ENCODE peak calls at places on chromosome 18, in eight cellular contexts. Z, L, H, U, T, N, O and V are unnamed samples. For H3K4me1, the result is how much of the 10 kb centered on the place peaks cover.

GRCh38 chr18:46152436-46152807 is 48.2 kb downstream of the HAUS1 start:
- DNase-seq in O (no peak), L (peak), U (no peak), T (no peak), H (no peak), Z (no peak), N (no peak), V (no peak)

GRCh38 chr18:52481116-52481515 is 141.1 kb downstream of the DCC start:
- DNase-seq in O (no peak), N (no peak), Z (no peak), L (no peak), T (no peak), H (no peak), U (no peak), V (no peak)

GRCh38 chr18:67151366-67151765 is 365.2 kb downstream of the DSEL start:
- DNase-seq in O (no peak), T (no peak), L (no peak), N (no peak), H (no peak), U (no peak), Z (no peak), V (no peak)

GRCh38 chr18:32289480-32290075 is 99.7 kb downstream of the MEP1B start:
- DNase-seq in Z (no peak), O (peak), N (peak), L (peak), T (peak), H (peak), U (peak), V (peak)

GRCh38 chr18:42053188-42053781 is 98.3 kb downstream of the PIK3C3 start:
- DNase-seq in Z (peak), H (peak), N (peak), T (peak), O (no peak), U (peak), L (peak), V (peak)

GRCh38 chr18:50356036-50356945 is 18.6 kb upstream of the SKA1 start:
- DNase-seq in Z (no peak), N (no peak), L (peak), O (no peak), U (no peak), T (no peak), H (peak), V (peak)

GRCh38 chr18:23879126-23879525 is 135.4 kb upstream of the TTC39C start:
- DNase-seq in Z (no peak), N (no peak), U (no peak), L (no peak), O (no peak), H (no peak), T (no peak), V (no peak)

GRCh38 chr18:44602380-44602779 is 78.3 kb upstream of the SETBP1 start:
- DNase-seq in Z (no peak), N (no peak), L (peak), O (no peak), H (no peak), T (no peak), U (no peak), V (no peak)

GRCh38 chr18:44852216-44852615 is 171.5 kb downstream of the SETBP1 start:
- DNase-seq in H (no peak), U (no peak), T (no peak), N (no peak), L (no peak), Z (no peak), O (no peak), V (no peak)

GRCh38 chr18:78506031-78506461 is 473.6 kb upstream of the SALL3 start:
- DNase-seq in O (no peak), Z (peak), T (no peak), H (no peak), U (no peak), N (no peak), L (no peak), V (no peak)

GRCh38 chr18:10864722-10865121 is 284.6 kb downstream of the PIEZO2 start:
- DNase-seq in T (no peak), Z (no peak), H (no peak), N (no peak), O (no peak), U (no peak), L (no peak), V (peak)

GRCh38 chr18:73670536-73670935 is 477.1 kb downstream of the FBXO15 start:
- DNase-seq in T (no peak), H (no peak), L (no peak), N (no peak), O (no peak), Z (no peak), U (no peak), V (no peak)

GRCh38 chr18:68035709-68036522 is 519.4 kb upstream of the DSEL start:
- DNase-seq in L (peak), H (no peak), O (no peak), Z (no peak), T (no peak), N (no peak), U (no peak), V (no peak)

GRCh38 chr18:75173125-75173432 is 35.9 kb downstream of the PTGR3 start:
- DNase-seq in T (peak), U (no peak), Z (no peak), L (peak), O (peak), H (no peak), N (peak), V (peak)

GRCh38 chr18:14970027-14970426 is 222.1 kb downstream of the ANKRD30B start:
- DNase-seq in N (no peak), T (no peak), H (no peak), O (no peak), Z (no peak), U (no peak), L (no peak), V (no peak)

GRCh38 chr18:26864658-26865057 is 849 bp downstream of the AQP4 start:
- DNase-seq in Z (no peak), H (no peak), U (no peak), T (no peak), N (no peak), L (no peak), O (no peak), V (no peak)

GRCh38 chr18:10420561-10421352 is 33.7 kb upstream of the APCDD1 start:
- DNase-seq in Z (no peak), T (no peak), H (no peak), U (no peak), N (no peak), L (peak), O (no peak), V (no peak)

GRCh38 chr18:7273301-7273911 is 42.5 kb downstream of the LRRC30 start:
- DNase-seq in T (no peak), L (peak), H (no peak), Z (peak), N (no peak), U (peak), O (no peak), V (no peak)

GRCh38 chr18:49933530-49933929 is 120.2 kb upstream of the ACAA2 start:
- DNase-seq in O (no peak), H (no peak), L (peak), Z (no peak), N (no peak), U (no peak), T (no peak), V (no peak)

GRCh38 chr18:57666818-57667497 is 45.3 kb upstream of the NARS1 start:
- DNase-seq in T (no peak), N (peak), L (peak), H (no peak), Z (no peak), O (no peak), U (no peak), V (no peak)

GRCh38 chr18:35524236-35524635 is 26.5 kb upstream of the INO80C start:
- DNase-seq in O (no peak), T (no peak), N (no peak), L (no peak), U (peak), Z (peak), H (no peak), V (no peak)

GRCh38 chr18:8969639-8970378 is 132.7 kb upstream of the NDUFV2 start:
- DNase-seq in N (no peak), O (no peak), H (no peak), T (no peak), L (no peak), Z (no peak), U (no peak), V (no peak)

GRCh38 chr18:22613788-22614187 is 196.1 kb upstream of the CTAGE1 start:
- DNase-seq in T (no peak), L (peak), N (no peak), O (no peak), Z (no peak), U (no peak), H (no peak), V (no peak)

GRCh38 chr18:11112218-11112750 is 37.1 kb downstream of the PIEZO2 start:
- DNase-seq in O (no peak), L (no peak), T (no peak), H (no peak), U (no peak), Z (no peak), N (no peak), V (no peak)

GRCh38 chr18:35458677-35459441 is 38.9 kb downstream of the INO80C start:
- DNase-seq in N (peak), Z (peak), H (peak), O (peak), L (peak), U (no peak), T (no peak), V (no peak)

GRCh38 chr18:36829362-36830140 is 624 bp downstream of the KIAA1328 start:
- DNase-seq in T (no peak), O (no peak), H (no peak), N (peak), Z (no peak), L (no peak), U (no peak), V (no peak)

GRCh38 chr18:48949606-48950535 is 894 bp downstream of the SMAD7 start:
- DNase-seq in L (peak), U (no peak), O (no peak), N (no peak), Z (no peak), T (peak), H (no peak), V (peak)

GRCh38 chr18:68728301-68728700 is 13.4 kb upstream of the TMX3 start:
- DNase-seq in U (no peak), H (no peak), O (no peak), T (no peak), Z (no peak), N (no peak), L (no peak), V (no peak)

GRCh38 chr18:10377956-10378355 is 76.5 kb upstream of the APCDD1 start:
- DNase-seq in Z (no peak), N (no peak), H (no peak), O (no peak), T (no peak), L (no peak), U (no peak), V (no peak)

GRCh38 chr18:10166164-10166807 is 252.5 kb downstream of the VAPA start:
- DNase-seq in U (no peak), N (no peak), T (no peak), L (no peak), Z (no peak), H (no peak), O (no peak), V (no peak)

DNA sequence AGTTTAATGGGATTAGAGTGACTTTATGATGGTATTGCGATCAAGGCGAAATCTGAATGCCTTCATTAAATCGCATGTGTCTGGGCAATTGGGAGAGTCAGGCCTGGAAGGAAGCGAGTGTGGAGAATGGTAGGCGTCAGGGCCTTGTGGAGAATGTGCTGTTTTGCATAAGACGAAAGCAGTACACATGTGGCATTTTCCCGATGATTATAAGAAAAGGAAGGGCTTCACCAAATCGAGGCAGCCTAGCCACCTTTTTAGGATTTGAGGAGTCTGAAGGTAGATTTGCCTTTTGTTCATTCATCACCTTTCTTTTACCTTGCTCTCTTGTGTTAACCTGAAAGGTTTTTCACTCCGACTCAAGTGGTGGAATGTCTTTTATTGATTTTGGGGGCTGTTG is 1.0 kb downstream of the ZNF532 start:
- DNase-seq in T (no peak), L (no peak), N (no peak), H (no peak), U (no peak), Z (no peak), O (no peak), V (no peak)
- H3K4me1 ChIP-seq in T (under half), L (half or more), N (under half), H (under half), U (half or more), Z (under half), O (under half), V (under half)

GRCh38 chr18:77102246-77103040 is 30.1 kb downstream of the MBP start:
- DNase-seq in U (no peak), H (no peak), Z (no peak), O (no peak), T (peak), N (no peak), L (peak), V (peak)
- H3K4me1 ChIP-seq in U (under half), H (under half), Z (under half), O (half or more), T (half or more), N (under half), L (under half), V (half or more)

GRCh38 chr18:63303562-63303961 is 16.0 kb downstream of the BCL2 start:
- DNase-seq in N (no peak), U (no peak), O (no peak), L (no peak), Z (no peak), T (no peak), H (no peak), V (no peak)

GRCh38 chr18:63302647-63303405 is 16.7 kb downstream of the BCL2 start:
- DNase-seq in Z (no peak), T (no peak), O (no peak), L (no peak), N (no peak), U (no peak), H (no peak), V (no peak)

GRCh38 chr18:63298393-63299015 is 21.1 kb downstream of the BCL2 start:
- DNase-seq in N (no peak), Z (no peak), L (no peak), U (no peak), T (peak), O (no peak), H (no peak), V (no peak)

GRCh38 chr18:63299837-63300787 is 19.5 kb downstream of the BCL2 start:
- DNase-seq in T (no peak), N (no peak), H (no peak), U (no peak), Z (no peak), L (no peak), O (no peak), V (no peak)

GRCh38 chr18:63301458-63301857 is 18.1 kb downstream of the BCL2 start:
- DNase-seq in T (no peak), N (no peak), Z (no peak), L (peak), H (no peak), U (peak), O (no peak), V (no peak)
- H3K4me1 ChIP-seq in T (half or more), N (under half), Z (under half), L (under half), H (under half), U (half or more), O (under half), V (under half)

GRCh38 chr18:13381907-13382682 is 163.5 kb downstream of the LDLRAD4 start:
- DNase-seq in H (no peak), T (peak), Z (peak), O (no peak), N (no peak), L (peak), U (peak), V (no peak)
- H3K4me1 ChIP-seq in H (under half), T (under half), Z (under half), O (under half), N (under half), L (under half), U (half or more), V (under half)

GRCh38 chr18:2960983-2961696 is 51.8 kb downstream of the LPIN2 start:
- DNase-seq in N (no peak), H (no peak), O (no peak), U (no peak), L (no peak), T (no peak), Z (no peak), V (peak)
- H3K4me1 ChIP-seq in N (under half), H (under half), O (under half), U (half or more), L (under half), T (half or more), Z (under half), V (half or more)

GRCh38 chr18:28711096-28711495 is 534.2 kb upstream of the CDH2 start:
- DNase-seq in Z (no peak), O (no peak), N (no peak), H (no peak), L (no peak), T (no peak), U (no peak), V (no peak)
- H3K4me1 ChIP-seq in Z (under half), O (under half), N (under half), H (under half), L (under half), T (under half), U (under half), V (under half)

DNA sequence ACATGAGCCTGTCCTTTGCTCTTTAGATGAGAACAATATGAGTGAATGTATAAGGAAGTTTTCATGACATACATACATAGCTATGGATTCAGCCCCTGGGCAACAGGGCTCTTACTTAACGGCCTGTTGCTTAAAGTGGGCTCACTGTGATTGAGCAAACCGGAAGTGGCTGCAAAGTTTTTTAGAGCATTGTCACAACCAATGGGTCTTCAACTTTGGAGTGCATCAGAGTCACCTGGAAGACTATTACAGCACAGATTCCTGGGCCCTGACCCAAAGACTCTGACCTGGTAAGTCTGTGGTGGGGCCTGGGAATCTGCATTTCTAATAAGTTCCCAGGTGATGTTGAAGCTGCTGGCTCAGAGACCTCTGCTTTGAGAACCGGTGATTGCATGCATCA is 106.3 kb upstream of the SEC11C start:
- DNase-seq in U (no peak), N (no peak), L (no peak), T (no peak), Z (no peak), O (no peak), H (no peak), V (no peak)
- H3K4me1 ChIP-seq in U (under half), N (under half), L (under half), T (under half), Z (under half), O (under half), H (under half), V (under half)